ENCODE peak calls at places on chromosomes 2 and 18, in nine cellular contexts. B, O, U, Z, T, D, Y, G and X are unnamed samples.

GRCh38 chr18:61953161-61953560 is 60.4 kb upstream of the RNF152 start:
- DNase-seq in G (no peak), O (no peak), Z (no peak), D (no peak), T (no peak), U (no peak), Y (no peak), B (no peak), X (peak)

GRCh38 chr2:11348209-11348749 is 3.8 kb upstream of the ROCK2 start:
- DNase-seq in Z (no peak), D (no peak), O (no peak), Y (no peak), T (no peak), G (no peak), B (no peak), U (no peak), X (no peak)

GRCh38 chr2:22487036-22487435 is 897.9 kb upstream of the KLHL29 start:
- DNase-seq in D (no peak), O (no peak), T (no peak), G (no peak), U (no peak), Y (no peak), Z (no peak), B (no peak), X (no peak)

GRCh38 chr2:28956415-28956826 is 24.7 kb upstream of the TOGARAM2 start:
- DNase-seq in D (no peak), Y (peak), O (no peak), G (no peak), B (no peak), Z (no peak), T (peak), U (peak), X (no peak)

GRCh38 chr2:20091305-20091991 is 40.0 kb upstream of the LAPTM4A start:
- DNase-seq in O (no peak), D (no peak), Z (peak), T (no peak), Y (no peak), B (peak), U (no peak), G (no peak), X (no peak)

GRCh38 chr2:197803033-197803444 is 1.4 kb upstream of the PLCL1 start:
- DNase-seq in G (no peak), D (no peak), U (peak), Y (peak), B (peak), T (no peak), Z (peak), O (no peak), X (no peak)

GRCh38 chr2:96137611-96138129 is 632 bp downstream of the ASTL start:
- DNase-seq in Z (no peak), T (no peak), Y (no peak), O (no peak), B (no peak), G (no peak), D (no peak), U (no peak), X (no peak)

GRCh38 chr2:54725343-54726099 is 2.1 kb downstream of the EML6 start:
- DNase-seq in U (peak), O (no peak), D (no peak), Z (no peak), Y (no peak), B (no peak), G (no peak), T (no peak), X (no peak)

GRCh38 chr18:26383454-26384270 is 157.4 kb downstream of the TAF4B start:
- DNase-seq in Z (peak), D (no peak), O (no peak), T (no peak), U (peak), B (peak), Y (peak), G (no peak), X (no peak)

GRCh38 chr2:95017836-95018235 is 7.7 kb upstream of the MAL start:
- DNase-seq in T (no peak), B (no peak), U (no peak), G (no peak), D (no peak), Z (no peak), Y (no peak), O (no peak), X (no peak)